ENCODE peak calls at places on chromosomes 3 and 15, in seven cellular contexts. S is transverse colon; T is HFF-Myc; D is AG10803; B is AG04449; O is right lobe of liver; K is CD8-positive, alpha-beta T cell. X is an unnamed sample.

GRCh38 chr15:61084944-61085367 is 144.1 kb downstream of the RORA start:
- DNase-seq in D (no peak), S (no peak), K (no peak), T (no peak), B (no peak), O (no peak), X (no peak)

GRCh38 chr3:125128861-125129501 is 73.2 kb upstream of the HEG1 start:
- DNase-seq in S (no peak), B (peak), O (no peak), T (peak), K (no peak), D (peak), X (peak)

GRCh38 chr15:97903560-97904195 is 56.8 kb upstream of the ARRDC4 start:
- DNase-seq in B (no peak), S (no peak), O (no peak), K (no peak), D (no peak), T (no peak), X (peak)

GRCh38 chr3:52432225-52432624 is 12.7 kb downstream of the SEMA3G start:
- DNase-seq in T (no peak), D (no peak), K (no peak), B (no peak), O (no peak), S (no peak), X (no peak)

GRCh38 chr3:3087279-3087678 is 22.9 kb downstream of the IL5RA start:
- DNase-seq in D (no peak), T (no peak), K (no peak), O (no peak), B (no peak), S (no peak), X (no peak)

GRCh38 chr3:120894285-120894684 is 13.7 kb upstream of the STXBP5L start:
- DNase-seq in B (no peak), K (no peak), O (no peak), D (peak), T (no peak), S (no peak), X (no peak)

GRCh38 chr3:106381265-106381942 is 512.6 kb upstream of the CBLB start:
- DNase-seq in T (no peak), D (no peak), B (no peak), K (no peak), S (no peak), O (no peak), X (no peak)

GRCh38 chr3:39284457-39284881 is 4.6 kb upstream of the CX3CR1 start:
- DNase-seq in O (no peak), S (no peak), T (no peak), K (no peak), D (no peak), B (no peak), X (no peak)

GRCh38 chr3:40247714-40248113 is 61.8 kb upstream of the EIF1B start:
- DNase-seq in D (no peak), K (no peak), O (no peak), S (no peak), B (no peak), T (no peak), X (no peak)

GRCh38 chr3:99439892-99440291 is 198.5 kb upstream of the COL8A1 start:
- DNase-seq in B (no peak), O (no peak), D (peak), S (no peak), K (no peak), T (no peak), X (no peak)

GRCh38 chr3:153242900-153243299 is 80.9 kb downstream of the RAP2B start:
- DNase-seq in T (no peak), D (no peak), O (no peak), S (no peak), B (no peak), K (peak), X (no peak)

GRCh38 chr3:27914199-27914598 is 192.1 kb upstream of the EOMES start:
- DNase-seq in B (no peak), S (no peak), O (no peak), K (no peak), D (peak), T (no peak), X (no peak)

GRCh38 chr3:149783576-149783975 is 8.8 kb downstream of the ANKUB1 start:
- DNase-seq in T (peak), K (no peak), D (peak), O (no peak), S (no peak), B (peak), X (peak)

GRCh38 chr3:68504185-68504584 is 428.2 kb downstream of the TAFA4 start:
- DNase-seq in T (no peak), D (no peak), K (no peak), B (no peak), O (no peak), S (no peak), X (no peak)

GRCh38 chr3:49199244-49199899 is 28.0 kb downstream of the KLHDC8B start:
- DNase-seq in B (no peak), K (no peak), D (peak), S (peak), O (peak), T (no peak), X (peak)

GRCh38 chr3:71066356-71066755 is 517.2 kb downstream of the FOXP1 start:
- DNase-seq in K (peak), B (no peak), T (no peak), O (peak), D (no peak), S (peak), X (no peak)

GRCh38 chr3:12615263-12615662 is 48.7 kb downstream of the RAF1 start:
- DNase-seq in B (no peak), D (no peak), T (no peak), S (no peak), K (no peak), O (no peak), X (no peak)

GRCh38 chr15:53987480-53987879 is 9.2 kb downstream of the UNC13C start:
- DNase-seq in T (no peak), D (no peak), K (no peak), B (no peak), O (no peak), S (no peak), X (no peak)

GRCh38 chr3:147361671-147362420 is 44.5 kb downstream of the ZIC4 start:
- DNase-seq in S (peak), O (peak), T (peak), B (no peak), K (no peak), D (no peak), X (no peak)

GRCh38 chr15:89227425-89227824 is 6.0 kb upstream of the RLBP1 start:
- DNase-seq in K (no peak), B (no peak), T (no peak), O (no peak), S (no peak), D (no peak), X (no peak)

GRCh38 chr3:123478314-123478713 is 29.4 kb upstream of the ADCY5 start:
- DNase-seq in S (no peak), B (no peak), D (no peak), K (no peak), O (no peak), T (no peak), X (no peak)

GRCh38 chr3:70431906-70432305 is 119.5 kb upstream of the MDFIC2 start:
- DNase-seq in K (no peak), D (no peak), B (peak), T (no peak), S (no peak), O (no peak), X (no peak)

GRCh38 chr15:44068346-44068745 is 126.7 kb downstream of the FRMD5 start:
- DNase-seq in B (no peak), S (no peak), K (no peak), D (no peak), O (no peak), T (no peak), X (no peak)

GRCh38 chr3:119716998-119717397 is 14.2 kb downstream of the CFAP91 start:
- DNase-seq in T (no peak), K (no peak), O (peak), S (peak), B (no peak), D (no peak), X (no peak)

GRCh38 chr3:178950676-178951075 is 120.9 kb downstream of the ZMAT3 start:
- DNase-seq in T (no peak), D (no peak), O (no peak), K (no peak), B (no peak), S (no peak), X (no peak)

GRCh38 chr3:112448939-112449338 is 50.3 kb downstream of the BTLA start:
- DNase-seq in B (no peak), T (no peak), K (no peak), S (no peak), D (no peak), O (no peak), X (no peak)

GRCh38 chr3:123678108-123678511 is 93.3 kb upstream of the HACD2 start:
- DNase-seq in K (no peak), T (peak), O (no peak), B (peak), D (peak), S (no peak), X (no peak)

GRCh38 chr3:5796541-5796940 is 609.0 kb downstream of the EDEM1 start:
- DNase-seq in K (no peak), B (no peak), O (no peak), D (no peak), S (no peak), T (no peak), X (no peak)

GRCh38 chr3:192892981-192893827 is 24.5 kb downstream of the MB21D2 start:
- DNase-seq in S (peak), T (no peak), D (peak), B (peak), K (peak), O (peak), X (peak)

GRCh38 chr3:38039899-38040261 is 872 bp downstream of the DLEC1 start:
- DNase-seq in S (peak), B (no peak), K (peak), D (peak), O (peak), T (no peak), X (no peak)

GRCh38 chr3:184655597-184655996 is 56.3 kb downstream of the MAGEF1 start:
- DNase-seq in K (no peak), S (no peak), B (no peak), D (no peak), T (no peak), O (no peak), X (no peak)

GRCh38 chr3:42653560-42654330 is at the start of gene ZBTB47:
- DNase-seq in S (peak), O (peak), B (no peak), K (no peak), D (peak), T (no peak), X (no peak)
- H3K4me3 ChIP-seq in S (peak), O (peak), B (peak), K (peak), D (peak), T (peak), X (peak)

GRCh38 chr3:172464306-172464705 is 16.1 kb upstream of the GHSR start:
- DNase-seq in S (no peak), B (no peak), O (no peak), T (no peak), D (no peak), K (no peak), X (no peak)

GRCh38 chr3:172466553-172467130 is 18.4 kb upstream of the GHSR start:
- DNase-seq in K (no peak), T (no peak), O (no peak), S (no peak), B (no peak), D (no peak), X (no peak)

GRCh38 chr3:172465281-172465680 is 17.0 kb upstream of the GHSR start:
- DNase-seq in O (no peak), K (no peak), S (no peak), D (no peak), B (no peak), T (no peak), X (no peak)

GRCh38 chr3:172456404-172456803 is 8.1 kb upstream of the GHSR start:
- DNase-seq in O (no peak), B (no peak), D (no peak), T (no peak), S (no peak), K (no peak), X (no peak)

DNA sequence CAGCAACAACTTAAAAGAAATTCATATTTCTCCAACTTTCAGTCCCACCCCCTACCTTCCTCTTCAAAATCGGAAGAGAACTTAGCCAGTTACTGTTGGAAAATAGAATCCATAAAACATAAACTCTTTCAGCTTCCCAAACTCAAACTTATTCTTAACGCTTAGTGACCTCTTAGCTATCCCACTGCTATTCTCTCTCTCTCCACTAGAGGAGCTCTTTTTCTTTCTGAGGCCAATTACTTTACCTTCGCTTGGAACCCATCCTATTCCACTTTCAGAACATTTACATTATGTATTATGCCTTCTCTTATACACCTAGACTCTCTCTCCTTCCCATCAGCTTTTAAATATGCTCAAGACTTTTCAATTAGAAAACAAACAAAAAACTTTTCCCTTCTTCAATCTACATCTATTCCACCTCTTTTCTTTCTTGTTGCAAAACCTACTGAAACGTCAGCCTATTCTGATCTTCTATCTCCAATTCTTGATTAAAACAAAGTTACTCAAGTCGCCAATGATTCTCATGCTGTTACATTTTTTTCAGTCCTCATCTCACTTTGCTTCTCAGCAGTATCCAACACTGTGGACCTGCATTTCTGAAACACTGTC is 13.4 kb upstream of the GHSR start:
- DNase-seq in S (no peak), D (peak), T (peak), K (no peak), B (no peak), O (no peak), X (no peak)
- TF ChIP-seq CTCF in S (peak), D (peak), T (peak), K (peak), B (peak), O (peak), X (peak)

DNA sequence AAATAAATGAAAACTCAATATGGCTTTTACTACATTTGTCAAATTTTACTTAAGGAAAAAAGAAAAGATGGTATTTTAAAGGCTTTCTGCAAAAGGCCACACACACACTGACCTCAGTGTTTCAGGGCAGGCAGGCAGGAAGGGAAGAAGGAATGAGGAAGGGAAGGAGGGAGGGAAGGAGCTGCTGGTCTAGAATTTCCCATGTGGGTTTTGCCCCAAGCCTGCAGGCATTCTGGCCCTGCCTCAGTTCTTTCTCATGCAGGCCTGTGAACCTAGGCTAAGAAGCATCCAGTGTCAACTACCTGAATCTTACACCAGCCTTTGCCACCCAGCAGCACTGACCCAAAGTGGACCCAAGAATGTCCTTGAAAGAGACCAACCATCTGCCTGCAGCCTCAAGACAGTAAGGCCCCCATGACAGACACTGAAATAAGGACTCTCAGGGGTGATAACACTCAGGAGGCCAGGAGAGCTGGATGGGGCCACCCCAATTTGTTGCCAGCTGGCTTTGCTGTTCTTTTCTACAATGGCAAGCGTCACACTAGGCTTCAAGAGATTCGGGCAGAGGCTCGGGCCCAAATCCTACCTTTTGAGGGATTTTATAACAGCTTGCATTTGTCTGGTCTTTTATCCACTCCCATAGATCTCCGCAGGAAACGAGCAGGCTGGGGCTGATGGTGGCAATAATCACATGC is 51.5 kb downstream of the XXYLT1 start:
- DNase-seq in T (no peak), O (no peak), D (no peak), S (no peak), K (no peak), B (no peak), X (no peak)
- H3K4me3 ChIP-seq in T (no peak), O (no peak), D (no peak), S (no peak), K (no peak), B (no peak), X (no peak)

GRCh38 chr3:181176610-181177009 is 187.1 kb upstream of the DNAJC19 start:
- DNase-seq in T (no peak), O (peak), S (peak), B (no peak), K (peak), D (peak), X (peak)
- TF ChIP-seq CTCF in T (peak), O (peak), S (peak), B (peak), K (no peak), D (peak), X (peak)

DNA sequence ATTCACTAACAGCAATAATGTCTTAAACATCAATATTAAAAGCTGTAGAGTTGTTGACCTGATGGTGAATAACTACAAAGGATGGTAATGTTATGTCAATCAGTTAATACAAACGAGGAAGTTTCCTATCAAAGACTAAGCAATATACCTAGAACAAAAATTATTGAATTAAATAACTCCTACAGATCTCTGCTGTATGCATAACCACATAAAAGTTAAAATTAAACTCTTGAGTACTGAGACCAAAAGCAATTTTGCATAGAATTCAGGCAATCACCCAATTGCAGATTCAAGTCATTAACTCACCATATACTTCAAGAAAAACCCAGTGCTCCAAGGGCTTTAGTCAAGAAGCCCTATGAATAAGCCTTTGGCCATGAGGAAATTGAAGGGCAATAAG is 518.8 kb downstream of the MECOM start:
- DNase-seq in K (no peak), O (no peak), D (no peak), B (no peak), S (no peak), T (no peak), X (no peak)
- H3K4me3 ChIP-seq in K (no peak), O (no peak), D (no peak), B (no peak), S (peak), T (peak), X (no peak)

X was measured in retinal pigment epithelial cell.